ENCODE peak calls at places on chromosomes 1 and 21, in nine cellular contexts. One of them, this sample, is unnamed.

GRCh38 chr1:195761102-195761501 is 847.1 kb downstream of the KCNT2 start:
- DNase-seq in left ventricle myocardium inferior: no peak
- DNase-seq in uterus: no peak
- DNase-seq in ovary: no peak
- DNase-seq in IMR-90: no peak
- DNase-seq in heart right ventricle: no peak
- DNase-seq in naive thymus-derived CD4-positive, alpha-beta T cell: no peak
- DNase-seq in CD4-positive, CD25-positive, alpha-beta regulatory T cell: no peak
- DNase-seq in brain microvascular endothelial cell: no peak
- DNase-seq in this sample: no peak

GRCh38 chr1:222918746-222919477 is 104.1 kb downstream of the DISP1 start:
- DNase-seq in left ventricle myocardium inferior: no peak
- DNase-seq in uterus: no peak
- DNase-seq in ovary: no peak
- DNase-seq in IMR-90: no peak
- DNase-seq in heart right ventricle: no peak
- DNase-seq in naive thymus-derived CD4-positive, alpha-beta T cell: no peak
- DNase-seq in CD4-positive, CD25-positive, alpha-beta regulatory T cell: no peak
- DNase-seq in brain microvascular endothelial cell: no peak
- DNase-seq in this sample: no peak

GRCh38 chr1:228860911-228861829 is 125.9 kb downstream of the RHOU start:
- DNase-seq in left ventricle myocardium inferior: no peak
- DNase-seq in uterus: no peak
- DNase-seq in ovary: no peak
- DNase-seq in IMR-90: peak; percentile 87
- DNase-seq in heart right ventricle: no peak
- DNase-seq in naive thymus-derived CD4-positive, alpha-beta T cell: no peak
- DNase-seq in CD4-positive, CD25-positive, alpha-beta regulatory T cell: no peak
- DNase-seq in brain microvascular endothelial cell: peak; percentile 80
- DNase-seq in this sample: no peak

GRCh38 chr1:231929311-231929710 is 302.7 kb downstream of the DISC1 start:
- DNase-seq in left ventricle myocardium inferior: no peak
- DNase-seq in uterus: no peak
- DNase-seq in ovary: no peak
- DNase-seq in IMR-90: peak; percentile 67
- DNase-seq in heart right ventricle: no peak
- DNase-seq in naive thymus-derived CD4-positive, alpha-beta T cell: no peak
- DNase-seq in CD4-positive, CD25-positive, alpha-beta regulatory T cell: no peak
- DNase-seq in brain microvascular endothelial cell: peak; percentile 93
- DNase-seq in this sample: no peak

GRCh38 chr1:245797592-245798366 is 643.0 kb downstream of the KIF26B start:
- DNase-seq in left ventricle myocardium inferior: no peak
- DNase-seq in uterus: no peak
- DNase-seq in ovary: no peak
- DNase-seq in IMR-90: no peak
- DNase-seq in heart right ventricle: no peak
- DNase-seq in naive thymus-derived CD4-positive, alpha-beta T cell: no peak
- DNase-seq in CD4-positive, CD25-positive, alpha-beta regulatory T cell: no peak
- DNase-seq in brain microvascular endothelial cell: peak; percentile 15
- DNase-seq in this sample: no peak

GRCh38 chr21:44995257-44995941 is 55.6 kb downstream of the SLX9 start:
- DNase-seq in left ventricle myocardium inferior: no peak
- DNase-seq in uterus: no peak
- DNase-seq in ovary: no peak
- DNase-seq in IMR-90: no peak
- DNase-seq in heart right ventricle: peak; percentile 13
- DNase-seq in naive thymus-derived CD4-positive, alpha-beta T cell: no peak
- DNase-seq in CD4-positive, CD25-positive, alpha-beta regulatory T cell: no peak
- DNase-seq in brain microvascular endothelial cell: no peak
- DNase-seq in this sample: no peak

GRCh38 chr1:229271448-229272120 is 673 bp downstream of the RAB4A start:
- DNase-seq in left ventricle myocardium inferior: peak; percentile 34
- DNase-seq in uterus: no peak
- DNase-seq in ovary: peak; percentile 33
- DNase-seq in IMR-90: peak; percentile 38
- DNase-seq in heart right ventricle: no peak
- DNase-seq in naive thymus-derived CD4-positive, alpha-beta T cell: peak; percentile 26
- DNase-seq in CD4-positive, CD25-positive, alpha-beta regulatory T cell: peak; percentile 17
- DNase-seq in brain microvascular endothelial cell: no peak
- DNase-seq in this sample: no peak

GRCh38 chr1:151720974-151721787 is at the start of gene RIIAD1:
- DNase-seq in left ventricle myocardium inferior: peak; percentile 38
- DNase-seq in uterus: peak; percentile 62
- DNase-seq in ovary: peak; percentile 42
- DNase-seq in IMR-90: no peak
- DNase-seq in heart right ventricle: peak; percentile 51
- DNase-seq in naive thymus-derived CD4-positive, alpha-beta T cell: peak; percentile 47
- DNase-seq in CD4-positive, CD25-positive, alpha-beta regulatory T cell: peak; percentile 42
- DNase-seq in brain microvascular endothelial cell: no peak
- DNase-seq in this sample: peak; percentile 86

GRCh38 chr1:96355961-96356360 is 365.6 kb upstream of the PTBP2 start:
- DNase-seq in left ventricle myocardium inferior: no peak
- DNase-seq in uterus: no peak
- DNase-seq in ovary: no peak
- DNase-seq in IMR-90: no peak
- DNase-seq in heart right ventricle: no peak
- DNase-seq in naive thymus-derived CD4-positive, alpha-beta T cell: no peak
- DNase-seq in CD4-positive, CD25-positive, alpha-beta regulatory T cell: no peak
- DNase-seq in brain microvascular endothelial cell: no peak
- DNase-seq in this sample: no peak

GRCh38 chr1:219958875-219959417 is 30.6 kb upstream of the SLC30A10 start:
- DNase-seq in left ventricle myocardium inferior: no peak
- DNase-seq in uterus: no peak
- DNase-seq in ovary: no peak
- DNase-seq in IMR-90: no peak
- DNase-seq in heart right ventricle: no peak
- DNase-seq in naive thymus-derived CD4-positive, alpha-beta T cell: no peak
- DNase-seq in CD4-positive, CD25-positive, alpha-beta regulatory T cell: no peak
- DNase-seq in brain microvascular endothelial cell: no peak
- DNase-seq in this sample: no peak

GRCh38 chr1:47388548-47389238 is 27.4 kb upstream of the FOXE3 start:
- DNase-seq in left ventricle myocardium inferior: peak; percentile 33
- DNase-seq in uterus: peak; percentile 18
- DNase-seq in ovary: no peak
- DNase-seq in IMR-90: peak; percentile 67
- DNase-seq in heart right ventricle: peak; percentile 25
- DNase-seq in naive thymus-derived CD4-positive, alpha-beta T cell: peak; percentile 12
- DNase-seq in CD4-positive, CD25-positive, alpha-beta regulatory T cell: no peak
- DNase-seq in brain microvascular endothelial cell: peak; percentile 73
- DNase-seq in this sample: no peak

GRCh38 chr1:162605225-162605927 is 26.9 kb upstream of the DDR2 start:
- DNase-seq in left ventricle myocardium inferior: no peak
- DNase-seq in uterus: no peak
- DNase-seq in ovary: no peak
- DNase-seq in IMR-90: peak; percentile 98
- DNase-seq in heart right ventricle: no peak
- DNase-seq in naive thymus-derived CD4-positive, alpha-beta T cell: no peak
- DNase-seq in CD4-positive, CD25-positive, alpha-beta regulatory T cell: no peak
- DNase-seq in brain microvascular endothelial cell: peak; percentile 73
- DNase-seq in this sample: no peak

GRCh38 chr1:193629875-193630274 is 443.5 kb upstream of the B3GALT2 start:
- DNase-seq in left ventricle myocardium inferior: no peak
- DNase-seq in uterus: no peak
- DNase-seq in ovary: no peak
- DNase-seq in IMR-90: no peak
- DNase-seq in heart right ventricle: no peak
- DNase-seq in naive thymus-derived CD4-positive, alpha-beta T cell: no peak
- DNase-seq in CD4-positive, CD25-positive, alpha-beta regulatory T cell: no peak
- DNase-seq in brain microvascular endothelial cell: peak; percentile 44
- DNase-seq in this sample: no peak

GRCh38 chr1:15418811-15419515 is 9.3 kb downstream of the EFHD2 start:
- DNase-seq in left ventricle myocardium inferior: no peak
- DNase-seq in uterus: no peak
- DNase-seq in ovary: no peak
- DNase-seq in IMR-90: no peak
- DNase-seq in heart right ventricle: no peak
- DNase-seq in naive thymus-derived CD4-positive, alpha-beta T cell: no peak
- DNase-seq in CD4-positive, CD25-positive, alpha-beta regulatory T cell: no peak
- DNase-seq in brain microvascular endothelial cell: peak; percentile 27
- DNase-seq in this sample: no peak

GRCh38 chr1:23906731-23907130 is 6.4 kb downstream of the CNR2 start:
- DNase-seq in left ventricle myocardium inferior: no peak
- DNase-seq in uterus: no peak
- DNase-seq in ovary: no peak
- DNase-seq in IMR-90: no peak
- DNase-seq in heart right ventricle: no peak
- DNase-seq in naive thymus-derived CD4-positive, alpha-beta T cell: no peak
- DNase-seq in CD4-positive, CD25-positive, alpha-beta regulatory T cell: no peak
- DNase-seq in brain microvascular endothelial cell: no peak
- DNase-seq in this sample: no peak

GRCh38 chr1:117607471-117607870 is 1.6 kb downstream of the TENT5C start:
- DNase-seq in left ventricle myocardium inferior: no peak
- DNase-seq in uterus: peak; percentile 17
- DNase-seq in ovary: no peak
- DNase-seq in IMR-90: no peak
- DNase-seq in heart right ventricle: no peak
- DNase-seq in naive thymus-derived CD4-positive, alpha-beta T cell: peak; percentile 39
- DNase-seq in CD4-positive, CD25-positive, alpha-beta regulatory T cell: peak; percentile 28
- DNase-seq in brain microvascular endothelial cell: no peak
- DNase-seq in this sample: no peak

GRCh38 chr1:198560093-198560638 is 19.7 kb upstream of the ATP6V1G3 start:
- DNase-seq in left ventricle myocardium inferior: no peak
- DNase-seq in uterus: no peak
- DNase-seq in ovary: no peak
- DNase-seq in IMR-90: no peak
- DNase-seq in heart right ventricle: no peak
- DNase-seq in naive thymus-derived CD4-positive, alpha-beta T cell: no peak
- DNase-seq in CD4-positive, CD25-positive, alpha-beta regulatory T cell: no peak
- DNase-seq in brain microvascular endothelial cell: no peak
- DNase-seq in this sample: no peak

GRCh38 chr1:228081578-228082259 is 789 bp upstream of the ARF1 start:
- DNase-seq in left ventricle myocardium inferior: peak; percentile 18
- DNase-seq in uterus: no peak
- DNase-seq in ovary: peak; percentile 51
- DNase-seq in IMR-90: no peak
- DNase-seq in heart right ventricle: no peak
- DNase-seq in naive thymus-derived CD4-positive, alpha-beta T cell: no peak
- DNase-seq in CD4-positive, CD25-positive, alpha-beta regulatory T cell: no peak
- DNase-seq in brain microvascular endothelial cell: no peak
- DNase-seq in this sample: peak; percentile 77

GRCh38 chr1:6205849-6206845 is at the start of gene RNF207:
- DNase-seq in left ventricle myocardium inferior: peak; percentile 75
- DNase-seq in uterus: peak; percentile 54
- DNase-seq in ovary: peak; percentile 48
- DNase-seq in IMR-90: peak; percentile 47
- DNase-seq in heart right ventricle: peak; percentile 74
- DNase-seq in naive thymus-derived CD4-positive, alpha-beta T cell: no peak
- DNase-seq in CD4-positive, CD25-positive, alpha-beta regulatory T cell: peak; percentile 38
- DNase-seq in brain microvascular endothelial cell: peak; percentile 54
- DNase-seq in this sample: peak; percentile 89

GRCh38 chr1:53330819-53331218 is 2.9 kb upstream of the LRP8 start:
- DNase-seq in left ventricle myocardium inferior: no peak
- DNase-seq in uterus: peak; percentile 8
- DNase-seq in ovary: no peak
- DNase-seq in IMR-90: no peak
- DNase-seq in heart right ventricle: no peak
- DNase-seq in naive thymus-derived CD4-positive, alpha-beta T cell: no peak
- DNase-seq in CD4-positive, CD25-positive, alpha-beta regulatory T cell: no peak
- DNase-seq in brain microvascular endothelial cell: no peak
- DNase-seq in this sample: peak; percentile 49

GRCh38 chr1:74531807-74532206 is 19.4 kb upstream of the LRRC53 start:
- DNase-seq in left ventricle myocardium inferior: no peak
- DNase-seq in uterus: no peak
- DNase-seq in ovary: no peak
- DNase-seq in IMR-90: no peak
- DNase-seq in heart right ventricle: no peak
- DNase-seq in naive thymus-derived CD4-positive, alpha-beta T cell: no peak
- DNase-seq in CD4-positive, CD25-positive, alpha-beta regulatory T cell: no peak
- DNase-seq in brain microvascular endothelial cell: no peak
- DNase-seq in this sample: no peak

GRCh38 chr1:27000817-27001460 is 7.4 kb downstream of the TRNP1 start:
- DNase-seq in left ventricle myocardium inferior: no peak
- DNase-seq in uterus: no peak
- DNase-seq in ovary: no peak
- DNase-seq in IMR-90: peak; percentile 75
- DNase-seq in heart right ventricle: no peak
- DNase-seq in naive thymus-derived CD4-positive, alpha-beta T cell: no peak
- DNase-seq in CD4-positive, CD25-positive, alpha-beta regulatory T cell: no peak
- DNase-seq in brain microvascular endothelial cell: peak; percentile 67
- DNase-seq in this sample: no peak
- H3K27ac ChIP-seq in left ventricle myocardium inferior: peak overlapping the region; percentile 91
- H3K27ac ChIP-seq in uterus: peak overlapping the region; percentile 78
- H3K27ac ChIP-seq in ovary: no peak overlapping the region
- H3K27ac ChIP-seq in IMR-90: peak overlapping the region; percentile 7
- H3K27ac ChIP-seq in heart right ventricle: peak overlapping the region; percentile 86
- H3K27ac ChIP-seq in naive thymus-derived CD4-positive, alpha-beta T cell: no peak overlapping the region
- H3K27ac ChIP-seq in CD4-positive, CD25-positive, alpha-beta regulatory T cell: no peak overlapping the region
- H3K27ac ChIP-seq in brain microvascular endothelial cell: peak overlapping the region; percentile 41
- H3K27ac ChIP-seq in this sample: no peak overlapping the region

GRCh38 chr21:22224261-22224660 is 1226.1 kb downstream of the NCAM2 start:
- DNase-seq in left ventricle myocardium inferior: no peak
- DNase-seq in uterus: no peak
- DNase-seq in ovary: no peak
- DNase-seq in IMR-90: no peak
- DNase-seq in heart right ventricle: no peak
- DNase-seq in naive thymus-derived CD4-positive, alpha-beta T cell: no peak
- DNase-seq in CD4-positive, CD25-positive, alpha-beta regulatory T cell: no peak
- DNase-seq in brain microvascular endothelial cell: no peak
- DNase-seq in this sample: no peak
- H3K27ac ChIP-seq in left ventricle myocardium inferior: no peak overlapping the region
- H3K27ac ChIP-seq in uterus: no peak overlapping the region
- H3K27ac ChIP-seq in ovary: no peak overlapping the region
- H3K27ac ChIP-seq in IMR-90: no peak overlapping the region
- H3K27ac ChIP-seq in heart right ventricle: no peak overlapping the region
- H3K27ac ChIP-seq in naive thymus-derived CD4-positive, alpha-beta T cell: no peak overlapping the region
- H3K27ac ChIP-seq in CD4-positive, CD25-positive, alpha-beta regulatory T cell: no peak overlapping the region
- H3K27ac ChIP-seq in brain microvascular endothelial cell: no peak overlapping the region
- H3K27ac ChIP-seq in this sample: no peak overlapping the region

GRCh38 chr21:36166705-36167104 is 10.1 kb downstream of the DOP1B start:
- DNase-seq in left ventricle myocardium inferior: no peak
- DNase-seq in uterus: no peak
- DNase-seq in ovary: no peak
- DNase-seq in IMR-90: no peak
- DNase-seq in heart right ventricle: no peak
- DNase-seq in naive thymus-derived CD4-positive, alpha-beta T cell: no peak
- DNase-seq in CD4-positive, CD25-positive, alpha-beta regulatory T cell: no peak
- DNase-seq in brain microvascular endothelial cell: no peak
- DNase-seq in this sample: no peak
- H3K27ac ChIP-seq in left ventricle myocardium inferior: no peak overlapping the region
- H3K27ac ChIP-seq in uterus: no peak overlapping the region
- H3K27ac ChIP-seq in ovary: no peak overlapping the region
- H3K27ac ChIP-seq in IMR-90: no peak overlapping the region
- H3K27ac ChIP-seq in heart right ventricle: no peak overlapping the region
- H3K27ac ChIP-seq in naive thymus-derived CD4-positive, alpha-beta T cell: no peak overlapping the region
- H3K27ac ChIP-seq in CD4-positive, CD25-positive, alpha-beta regulatory T cell: no peak overlapping the region
- H3K27ac ChIP-seq in brain microvascular endothelial cell: no peak overlapping the region
- H3K27ac ChIP-seq in this sample: no peak overlapping the region

DNA sequence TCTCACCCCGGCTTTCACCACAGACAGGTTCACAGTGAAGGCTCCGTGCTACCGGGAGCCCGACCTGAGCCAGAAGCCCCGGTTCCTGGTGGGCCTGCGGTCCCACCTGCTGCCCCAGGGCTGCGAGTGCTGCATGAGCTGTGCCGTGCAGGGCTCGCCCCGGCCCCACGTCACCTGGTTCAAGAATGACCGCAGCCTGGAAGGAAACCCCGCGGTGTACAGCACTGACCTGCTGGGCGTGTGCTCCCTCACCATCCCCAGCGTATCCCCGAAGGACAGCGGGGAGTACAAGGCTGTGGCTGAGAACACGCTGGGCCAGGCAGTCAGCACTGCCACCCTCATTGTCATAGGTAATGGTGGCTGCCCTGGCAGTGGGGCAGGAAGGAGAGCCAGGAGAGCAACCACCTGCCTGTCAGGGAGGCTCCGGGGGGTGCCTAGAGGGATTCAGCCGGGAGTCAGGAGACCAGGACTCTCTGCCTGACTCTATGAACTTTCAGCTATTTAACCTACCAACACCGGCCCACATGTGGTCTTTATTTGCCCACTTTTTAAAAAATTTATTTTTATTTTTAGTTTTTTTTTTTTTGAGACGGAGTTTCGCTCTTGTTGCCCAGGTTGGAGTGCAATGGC is 36.4 kb downstream of the IGFN1 start:
- DNase-seq in left ventricle myocardium inferior: no peak
- DNase-seq in uterus: peak; percentile 10
- DNase-seq in ovary: no peak
- DNase-seq in IMR-90: no peak
- DNase-seq in heart right ventricle: no peak
- DNase-seq in naive thymus-derived CD4-positive, alpha-beta T cell: no peak
- DNase-seq in CD4-positive, CD25-positive, alpha-beta regulatory T cell: no peak
- DNase-seq in brain microvascular endothelial cell: no peak
- DNase-seq in this sample: no peak
- H3K27ac ChIP-seq in left ventricle myocardium inferior: no peak overlapping the region
- H3K27ac ChIP-seq in uterus: no peak overlapping the region
- H3K27ac ChIP-seq in ovary: no peak overlapping the region
- H3K27ac ChIP-seq in IMR-90: no peak overlapping the region
- H3K27ac ChIP-seq in heart right ventricle: no peak overlapping the region
- H3K27ac ChIP-seq in naive thymus-derived CD4-positive, alpha-beta T cell: no peak overlapping the region
- H3K27ac ChIP-seq in CD4-positive, CD25-positive, alpha-beta regulatory T cell: no peak overlapping the region
- H3K27ac ChIP-seq in brain microvascular endothelial cell: no peak overlapping the region
- H3K27ac ChIP-seq in this sample: no peak overlapping the region